ENCODE peak calls at places on chromosomes 6 and 20, in six cellular contexts. P is stimulated activated CD8-positive, alpha-beta memory T cell treated with anti-CD3 and anti-CD28 coated beads, Interleukin-2, amount 100 ng/mL, for 1 hour; U is heart right ventricle; X is activated naive CD8-positive, alpha-beta T cell treated with anti-CD3 and anti-CD28 coated beads for 36 hours; H is H7; M is stimulated activated CD4-positive, alpha-beta T cell treated with anti-CD3 and anti-CD28 coated beads, Interleukin-2, amount 100 ng/mL, for 48 hours. O is an unnamed sample.

GRCh38 chr6:43368517-43369160 is 808 bp downstream of the ZNF318 start:
- DNase-seq in X (peak), P (no peak), M (no peak), H (peak), U (peak), O (no peak)

GRCh38 chr6:146357578-146358340 is 185.9 kb upstream of the RAB32 start:
- DNase-seq in P (no peak), U (no peak), H (no peak), M (no peak), X (no peak), O (no peak)

GRCh38 chr20:53827996-53828672 is 234.5 kb upstream of the ZNF217 start:
- DNase-seq in X (no peak), H (no peak), P (no peak), U (peak), M (no peak), O (no peak)

GRCh38 chr6:27547157-27548075 is 74.5 kb upstream of the ZNF184 start:
- DNase-seq in H (no peak), P (no peak), U (no peak), X (peak), M (peak), O (peak)

GRCh38 chr6:19911223-19911622 is 74.1 kb downstream of the ID4 start:
- DNase-seq in P (no peak), X (no peak), U (no peak), M (no peak), H (no peak), O (no peak)

GRCh38 chr6:127519469-127519785 is 292 bp upstream of the MTCL3 start:
- DNase-seq in U (no peak), H (no peak), M (no peak), P (no peak), X (no peak), O (no peak)

GRCh38 chr6:89989742-89990141 is 95.5 kb downstream of the GJA10 start:
- DNase-seq in H (no peak), P (no peak), M (no peak), X (no peak), U (no peak), O (no peak)

GRCh38 chr20:16919841-16920240 is 171.7 kb downstream of the OTOR start:
- DNase-seq in M (no peak), X (no peak), U (no peak), P (no peak), H (no peak), O (no peak)

GRCh38 chr6:28648035-28648877 is 122.6 kb downstream of the GPX5 start:
- DNase-seq in H (peak), M (peak), X (peak), U (peak), P (no peak), O (peak)

GRCh38 chr20:24588725-24589340 is 119.4 kb downstream of the SYNDIG1 start:
- DNase-seq in X (no peak), M (no peak), P (no peak), H (no peak), U (no peak), O (no peak)

GRCh38 chr6:42230320-42231034 is 12.8 kb upstream of the MRPS10 start:
- DNase-seq in P (no peak), H (peak), U (no peak), M (no peak), X (no peak), O (no peak)

GRCh38 chr20:34736106-34736505 is 32.0 kb downstream of the TP53INP2 start:
- DNase-seq in M (no peak), X (no peak), H (no peak), P (no peak), U (peak), O (no peak)

GRCh38 chr6:109349419-109349987 is 32.8 kb downstream of the CD164 start:
- DNase-seq in H (no peak), U (peak), X (no peak), M (no peak), P (no peak), O (no peak)

GRCh38 chr6:85126448-85127178 is 323.3 kb upstream of the NT5E start:
- DNase-seq in P (no peak), M (no peak), H (peak), U (no peak), X (peak), O (no peak)

GRCh38 chr20:62365814-62366369 is 1.2 kb downstream of the LAMA5 start:
- DNase-seq in M (no peak), X (no peak), H (peak), P (no peak), U (no peak), O (no peak)

GRCh38 chr20:61442075-61442670 is 190.1 kb downstream of the CDH4 start:
- DNase-seq in U (no peak), X (no peak), H (no peak), M (no peak), P (no peak), O (no peak)

GRCh38 chr6:169047345-169047744 is 206.3 kb downstream of the THBS2 start:
- DNase-seq in U (no peak), M (no peak), H (peak), P (no peak), X (no peak), O (no peak)

GRCh38 chr6:157907651-157908050 is 74.0 kb upstream of the SYNJ2 start:
- DNase-seq in U (no peak), P (no peak), H (no peak), M (no peak), X (no peak), O (no peak)

GRCh38 chr20:48899881-48900280 is 21.6 kb upstream of the ARFGEF2 start:
- DNase-seq in U (no peak), P (no peak), M (no peak), X (no peak), H (no peak), O (no peak)

GRCh38 chr6:98636941-98637340 is 197.4 kb upstream of the POU3F2 start:
- DNase-seq in P (no peak), M (no peak), X (no peak), H (peak), U (no peak), O (no peak)

GRCh38 chr6:137165375-137166246 is 7.8 kb downstream of the IL22RA2 start:
- DNase-seq in U (no peak), M (no peak), X (peak), P (no peak), H (no peak), O (peak)

GRCh38 chr20:9500121-9500911 is 14.1 kb upstream of the LAMP5 start:
- DNase-seq in P (no peak), H (no peak), M (no peak), U (no peak), X (no peak), O (no peak)

GRCh38 chr20:11132819-11133341 is 459.1 kb upstream of the JAG1 start:
- DNase-seq in H (no peak), X (no peak), M (no peak), U (no peak), P (no peak), O (no peak)

GRCh38 chr6:42781546-42781810 is 374 bp upstream of the BICRAL start:
- DNase-seq in H (no peak), P (no peak), X (no peak), M (no peak), U (no peak), O (no peak)

GRCh38 chr6:36911946-36912555 is 26.3 kb downstream of the C6orf89 start:
- DNase-seq in U (no peak), P (no peak), H (no peak), M (no peak), X (peak), O (no peak)

GRCh38 chr20:53940883-53941546 is 129.4 kb downstream of the BCAS1 start:
- DNase-seq in X (no peak), M (no peak), U (peak), P (no peak), H (no peak), O (no peak)

GRCh38 chr20:57594092-57594911 is 25.9 kb downstream of the ZBP1 start:
- DNase-seq in M (peak), H (peak), X (peak), P (no peak), U (peak), O (peak)

GRCh38 chr20:61724376-61724775 is 341.3 kb downstream of the TAF4 start:
- DNase-seq in P (no peak), M (no peak), U (no peak), X (no peak), H (peak), O (no peak)

GRCh38 chr6:27452496-27452897 is 20.4 kb downstream of the ZNF184 start:
- DNase-seq in M (no peak), P (no peak), H (no peak), X (no peak), U (no peak), O (no peak)

GRCh38 chr20:51578145-51578459 is 35.6 kb upstream of the NFATC2 start:
- DNase-seq in P (no peak), X (no peak), M (no peak), H (no peak), U (no peak), O (no peak)

GRCh38 chr6:33279971-33280511 is 3.1 kb downstream of the B3GALT4 start:
- DNase-seq in U (no peak), H (peak), M (no peak), P (no peak), X (no peak), O (no peak)

GRCh38 chr6:34358389-34358906 is 34.0 kb downstream of the NUDT3 start:
- DNase-seq in U (no peak), M (no peak), P (no peak), H (no peak), X (no peak), O (no peak)

GRCh38 chr6:168157272-168158007 is 78.4 kb upstream of the FRMD1 start:
- DNase-seq in M (no peak), H (peak), U (no peak), X (no peak), P (no peak), O (no peak)

GRCh38 chr20:49160057-49160929 is 27.8 kb downstream of the STAU1 start:
- DNase-seq in H (no peak), X (no peak), U (no peak), M (no peak), P (no peak), O (no peak)

GRCh38 chr6:34602318-34603111 is 46.4 kb upstream of the SPDEF start:
- DNase-seq in M (no peak), X (no peak), P (no peak), U (no peak), H (no peak), O (no peak)

GRCh38 chr6:166721576-166721975 is 94.5 kb upstream of the RPS6KA2 start:
- DNase-seq in H (no peak), M (no peak), U (no peak), P (no peak), X (no peak), O (no peak)

GRCh38 chr6:19892250-19892649 is 55.1 kb downstream of the ID4 start:
- DNase-seq in X (no peak), H (no peak), P (no peak), U (no peak), M (no peak), O (no peak)

GRCh38 chr6:123352279-123352678 is 284.5 kb downstream of the TRDN start:
- DNase-seq in X (no peak), P (no peak), H (no peak), U (no peak), M (no peak), O (no peak)

GRCh38 chr6:40802481-40802880 is 215.3 kb upstream of the LRFN2 start:
- DNase-seq in H (no peak), X (no peak), P (no peak), M (no peak), U (peak), O (no peak)

GRCh38 chr20:51508780-51509179 is 33.7 kb downstream of the NFATC2 start:
- DNase-seq in M (no peak), U (no peak), H (no peak), X (no peak), P (no peak), O (no peak)

O was measured in stimulated activated effector memory CD8-positive, alpha-beta T cell treated with anti-CD3 and anti-CD28 coated beads, Interleukin-12 subunit alpha, Interleukin-12 subunit beta, amount 100 ng/mL, for 72 hours.